ENCODE peak calls at places on chromosome 16, in ten cellular contexts. F, D, K, N, L, P, T, V, H and A are unnamed samples.

GRCh38 chr16:66523861-66524354 is 26.0 kb downstream of the TK2 start:
- DNase-seq in F (no peak), D (no peak), K (no peak), N (no peak), L (no peak), P (no peak), T (no peak), V (no peak), H (no peak), A (no peak)

GRCh38 chr16:1668612-1669319 is 9.3 kb upstream of the JPT2 start:
- DNase-seq in F (no peak), D (no peak), K (no peak), N (no peak), L (no peak), P (no peak), T (no peak), V (no peak), H (no peak), A (no peak)

GRCh38 chr16:10600792-10601443 is 20.5 kb upstream of the EMP2 start:
- DNase-seq in F (no peak), D (no peak), K (no peak), N (no peak), L (no peak), P (no peak), T (no peak), V (no peak), H (no peak), A (no peak)

GRCh38 chr16:56689171-56689570 is 6.9 kb downstream of the MT1X start:
- DNase-seq in F (no peak), D (no peak), K (no peak), N (peak; percentile 20), L (no peak), P (no peak), T (no peak), V (no peak), H (no peak), A (no peak)

GRCh38 chr16:20441221-20441620 is 10.1 kb upstream of the ACSM2A start:
- DNase-seq in F (no peak), D (no peak), K (no peak), N (no peak), L (no peak), P (no peak), T (no peak), V (no peak), H (no peak), A (no peak)

GRCh38 chr16:67349172-67349571 is 22.6 kb downstream of the LRRC36 start:
- DNase-seq in F (no peak), D (no peak), K (peak; percentile 70), N (peak; percentile 28), L (no peak), P (no peak), T (no peak), V (no peak), H (no peak), A (no peak)

GRCh38 chr16:22671301-22672076 is 142.5 kb upstream of the HS3ST2 start:
- DNase-seq in F (no peak), D (no peak), K (no peak), N (peak; percentile 25), L (no peak), P (no peak), T (no peak), V (no peak), H (no peak), A (no peak)

GRCh38 chr16:468072-468821 is 42.8 kb downstream of the RAB11FIP3 start:
- DNase-seq in F (no peak), D (no peak), K (no peak), N (no peak), L (no peak), P (no peak), T (no peak), V (peak; percentile 37), H (no peak), A (no peak)

GRCh38 chr16:59899940-59900339 is 1165.8 kb upstream of the GOT2 start:
- DNase-seq in F (no peak), D (no peak), K (no peak), N (no peak), L (no peak), P (no peak), T (no peak), V (no peak), H (no peak), A (no peak)